ENCODE peak calls at places on chromosomes 11 and 22, in seven cellular contexts. One of them, this sample, is unnamed. For H3K4me1, the result is how much of the 10 kb centered on the place peaks cover.

GRCh38 chr11:24683578-24683977 is 186.7 kb downstream of the LUZP2 start:
- DNase-seq in hepatocyte: no peak
- DNase-seq in cardiac muscle cell: no peak
- DNase-seq in CD8-positive, alpha-beta memory T cell: no peak
- DNase-seq in aorta: no peak
- DNase-seq in lung: no peak
- DNase-seq in colonic mucosa: no peak
- DNase-seq in this sample: no peak

GRCh38 chr11:73597956-73598718 is at the start of gene FAM168A:
- DNase-seq in hepatocyte: peak
- DNase-seq in cardiac muscle cell: peak
- DNase-seq in CD8-positive, alpha-beta memory T cell: peak
- DNase-seq in aorta: peak
- DNase-seq in lung: peak
- DNase-seq in colonic mucosa: peak
- DNase-seq in this sample: peak

GRCh38 chr11:115659061-115659963 is 155.1 kb upstream of the CADM1 start:
- DNase-seq in hepatocyte: peak
- DNase-seq in cardiac muscle cell: no peak
- DNase-seq in CD8-positive, alpha-beta memory T cell: no peak
- DNase-seq in aorta: no peak
- DNase-seq in lung: no peak
- DNase-seq in colonic mucosa: no peak
- DNase-seq in this sample: no peak

GRCh38 chr11:69339041-69339733 is 45.2 kb downstream of the MYEOV start:
- DNase-seq in hepatocyte: no peak
- DNase-seq in cardiac muscle cell: no peak
- DNase-seq in CD8-positive, alpha-beta memory T cell: no peak
- DNase-seq in aorta: no peak
- DNase-seq in lung: peak
- DNase-seq in colonic mucosa: peak
- DNase-seq in this sample: no peak

GRCh38 chr11:77083553-77084245 is 16.9 kb downstream of the CAPN5 start:
- DNase-seq in hepatocyte: no peak
- DNase-seq in cardiac muscle cell: no peak
- DNase-seq in CD8-positive, alpha-beta memory T cell: no peak
- DNase-seq in aorta: peak
- DNase-seq in lung: no peak
- DNase-seq in colonic mucosa: no peak
- DNase-seq in this sample: no peak

GRCh38 chr11:44609028-44609782 is 43.7 kb downstream of the CD82 start:
- DNase-seq in hepatocyte: no peak
- DNase-seq in cardiac muscle cell: no peak
- DNase-seq in CD8-positive, alpha-beta memory T cell: peak
- DNase-seq in aorta: no peak
- DNase-seq in lung: no peak
- DNase-seq in colonic mucosa: no peak
- DNase-seq in this sample: peak

GRCh38 chr11:72719144-72719543 is 33.1 kb downstream of the ARAP1 start:
- DNase-seq in hepatocyte: no peak
- DNase-seq in cardiac muscle cell: peak
- DNase-seq in CD8-positive, alpha-beta memory T cell: no peak
- DNase-seq in aorta: no peak
- DNase-seq in lung: no peak
- DNase-seq in colonic mucosa: no peak
- DNase-seq in this sample: no peak

GRCh38 chr22:22721681-22722309 is 77.4 kb downstream of the GGTLC2 start:
- DNase-seq in hepatocyte: peak
- DNase-seq in cardiac muscle cell: peak
- DNase-seq in CD8-positive, alpha-beta memory T cell: no peak
- DNase-seq in aorta: no peak
- DNase-seq in lung: no peak
- DNase-seq in colonic mucosa: no peak
- DNase-seq in this sample: no peak

GRCh38 chr11:126310229-126310991 is 6.5 kb downstream of the DCPS start:
- DNase-seq in hepatocyte: peak
- DNase-seq in cardiac muscle cell: peak
- DNase-seq in CD8-positive, alpha-beta memory T cell: peak
- DNase-seq in aorta: peak
- DNase-seq in lung: peak
- DNase-seq in colonic mucosa: peak
- DNase-seq in this sample: peak

GRCh38 chr22:30636226-30637077 is 871 bp downstream of the SLC35E4 start:
- DNase-seq in hepatocyte: no peak
- DNase-seq in cardiac muscle cell: no peak
- DNase-seq in CD8-positive, alpha-beta memory T cell: peak
- DNase-seq in aorta: no peak
- DNase-seq in lung: no peak
- DNase-seq in colonic mucosa: peak
- DNase-seq in this sample: no peak

GRCh38 chr11:130071211-130071712 is 1.6 kb downstream of the APLP2 start:
- DNase-seq in hepatocyte: no peak
- DNase-seq in cardiac muscle cell: peak
- DNase-seq in CD8-positive, alpha-beta memory T cell: no peak
- DNase-seq in aorta: no peak
- DNase-seq in lung: no peak
- DNase-seq in colonic mucosa: no peak
- DNase-seq in this sample: no peak

GRCh38 chr11:1877211-1878133 is 14.2 kb downstream of the PRR33 start:
- DNase-seq in hepatocyte: peak
- DNase-seq in cardiac muscle cell: peak
- DNase-seq in CD8-positive, alpha-beta memory T cell: no peak
- DNase-seq in aorta: peak
- DNase-seq in lung: no peak
- DNase-seq in colonic mucosa: peak
- DNase-seq in this sample: no peak

GRCh38 chr11:29842061-29842460 is 174.8 kb downstream of the KCNA4 start:
- DNase-seq in hepatocyte: no peak
- DNase-seq in cardiac muscle cell: no peak
- DNase-seq in CD8-positive, alpha-beta memory T cell: no peak
- DNase-seq in aorta: no peak
- DNase-seq in lung: no peak
- DNase-seq in colonic mucosa: no peak
- DNase-seq in this sample: no peak

GRCh38 chr11:27716850-27717249 is 16.6 kb upstream of the BDNF start:
- DNase-seq in hepatocyte: no peak
- DNase-seq in cardiac muscle cell: peak
- DNase-seq in CD8-positive, alpha-beta memory T cell: no peak
- DNase-seq in aorta: no peak
- DNase-seq in lung: no peak
- DNase-seq in colonic mucosa: no peak
- DNase-seq in this sample: no peak

GRCh38 chr22:49011379-49011768 is 816.3 kb downstream of the BRD1 start:
- DNase-seq in hepatocyte: no peak
- DNase-seq in cardiac muscle cell: no peak
- DNase-seq in CD8-positive, alpha-beta memory T cell: no peak
- DNase-seq in aorta: peak
- DNase-seq in lung: no peak
- DNase-seq in colonic mucosa: peak
- DNase-seq in this sample: no peak

GRCh38 chr11:35330924-35331323 is 88.4 kb downstream of the SLC1A2 start:
- DNase-seq in hepatocyte: no peak
- DNase-seq in cardiac muscle cell: no peak
- DNase-seq in CD8-positive, alpha-beta memory T cell: peak
- DNase-seq in aorta: no peak
- DNase-seq in lung: no peak
- DNase-seq in colonic mucosa: no peak
- DNase-seq in this sample: peak

GRCh38 chr22:34319346-34319745 is 399.1 kb upstream of the LARGE1 start:
- DNase-seq in hepatocyte: no peak
- DNase-seq in cardiac muscle cell: no peak
- DNase-seq in CD8-positive, alpha-beta memory T cell: no peak
- DNase-seq in aorta: no peak
- DNase-seq in lung: no peak
- DNase-seq in colonic mucosa: no peak
- DNase-seq in this sample: no peak

GRCh38 chr11:110031171-110031570 is 62.0 kb upstream of the ZC3H12C start:
- DNase-seq in hepatocyte: no peak
- DNase-seq in cardiac muscle cell: no peak
- DNase-seq in CD8-positive, alpha-beta memory T cell: no peak
- DNase-seq in aorta: no peak
- DNase-seq in lung: no peak
- DNase-seq in colonic mucosa: no peak
- DNase-seq in this sample: no peak

GRCh38 chr22:27347951-27348350 is 453.6 kb downstream of the MN1 start:
- DNase-seq in hepatocyte: no peak
- DNase-seq in cardiac muscle cell: no peak
- DNase-seq in CD8-positive, alpha-beta memory T cell: no peak
- DNase-seq in aorta: no peak
- DNase-seq in lung: no peak
- DNase-seq in colonic mucosa: no peak
- DNase-seq in this sample: no peak

DNA sequence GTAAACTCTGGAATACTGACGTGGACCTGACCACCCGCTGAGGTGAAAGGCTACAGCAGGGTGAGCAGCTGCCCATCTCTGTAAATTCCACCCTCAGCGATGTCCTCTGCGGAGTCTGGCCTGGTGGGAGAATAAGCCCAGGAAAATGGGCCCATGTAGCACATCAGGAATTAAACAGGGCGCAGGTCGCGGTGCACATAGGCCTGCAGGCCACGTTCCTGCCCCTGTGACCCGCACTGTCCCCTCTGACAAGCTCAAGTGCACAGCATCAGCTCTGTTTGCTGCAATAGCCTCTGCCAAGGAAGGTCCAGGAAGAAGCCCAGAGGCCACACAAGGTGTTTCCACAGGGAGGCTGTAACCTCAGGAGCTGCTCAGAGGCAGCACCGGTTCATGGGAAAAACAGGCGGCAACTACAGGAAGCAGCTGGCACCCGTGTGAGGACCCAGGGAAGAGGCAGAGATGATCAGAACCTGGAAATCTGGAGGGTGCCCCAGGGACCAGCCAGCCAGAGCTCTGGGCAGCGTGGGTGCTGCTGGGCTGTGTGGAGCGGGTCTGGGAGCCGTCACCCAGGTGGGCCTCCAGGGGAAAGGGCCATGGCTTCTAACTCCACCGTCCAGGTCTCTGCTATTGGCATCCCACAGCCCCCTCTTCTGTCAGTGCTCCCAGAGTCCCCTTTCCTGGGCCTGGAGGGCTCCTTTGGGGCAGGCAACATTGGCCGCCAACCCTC is 808 bp upstream of the IFITM2 start:
- DNase-seq in hepatocyte: no peak
- DNase-seq in cardiac muscle cell: no peak
- DNase-seq in CD8-positive, alpha-beta memory T cell: no peak
- DNase-seq in aorta: no peak
- DNase-seq in lung: no peak
- DNase-seq in colonic mucosa: no peak
- DNase-seq in this sample: no peak
- H3K4me3 ChIP-seq in hepatocyte: no peak
- H3K4me3 ChIP-seq in cardiac muscle cell: no peak
- H3K4me3 ChIP-seq in CD8-positive, alpha-beta memory T cell: no peak
- H3K4me3 ChIP-seq in aorta: no peak
- H3K4me3 ChIP-seq in lung: no peak
- H3K4me3 ChIP-seq in colonic mucosa: no peak
- H3K4me3 ChIP-seq in this sample: no peak

GRCh38 chr22:20395181-20395896 is 1.4 kb downstream of the ZNF74 start:
- DNase-seq in hepatocyte: no peak
- DNase-seq in cardiac muscle cell: no peak
- DNase-seq in CD8-positive, alpha-beta memory T cell: no peak
- DNase-seq in aorta: peak
- DNase-seq in lung: no peak
- DNase-seq in colonic mucosa: no peak
- DNase-seq in this sample: no peak
- H3K27ac ChIP-seq in hepatocyte: no peak
- H3K27ac ChIP-seq in cardiac muscle cell: no peak
- H3K27ac ChIP-seq in CD8-positive, alpha-beta memory T cell: no peak
- H3K27ac ChIP-seq in aorta: no peak
- H3K27ac ChIP-seq in lung: no peak
- H3K27ac ChIP-seq in colonic mucosa: no peak
- H3K27ac ChIP-seq in this sample: no peak

GRCh38 chr22:47401592-47401898 is 639.1 kb downstream of the TBC1D22A start:
- DNase-seq in hepatocyte: no peak
- DNase-seq in cardiac muscle cell: no peak
- DNase-seq in CD8-positive, alpha-beta memory T cell: no peak
- DNase-seq in aorta: peak
- DNase-seq in lung: no peak
- DNase-seq in colonic mucosa: no peak
- DNase-seq in this sample: no peak
- H3K4me1 ChIP-seq in hepatocyte: under half
- H3K4me1 ChIP-seq in cardiac muscle cell: under half
- H3K4me1 ChIP-seq in CD8-positive, alpha-beta memory T cell: under half
- H3K4me1 ChIP-seq in aorta: under half
- H3K4me1 ChIP-seq in lung: under half
- H3K4me1 ChIP-seq in colonic mucosa: under half
- H3K4me1 ChIP-seq in this sample: under half

GRCh38 chr22:28884754-28885375 is 1.5 kb downstream of the ZNRF3 start:
- DNase-seq in hepatocyte: no peak
- DNase-seq in cardiac muscle cell: no peak
- DNase-seq in CD8-positive, alpha-beta memory T cell: no peak
- DNase-seq in aorta: no peak
- DNase-seq in lung: no peak
- DNase-seq in colonic mucosa: peak
- DNase-seq in this sample: no peak

GRCh38 chr22:28882545-28882877 is 861 bp upstream of the ZNRF3 start:
- DNase-seq in hepatocyte: peak
- DNase-seq in cardiac muscle cell: peak
- DNase-seq in CD8-positive, alpha-beta memory T cell: no peak
- DNase-seq in aorta: peak
- DNase-seq in lung: no peak
- DNase-seq in colonic mucosa: no peak
- DNase-seq in this sample: no peak

GRCh38 chr22:28883657-28883916 is 215 bp downstream of the ZNRF3 start:
- DNase-seq in hepatocyte: no peak
- DNase-seq in cardiac muscle cell: no peak
- DNase-seq in CD8-positive, alpha-beta memory T cell: no peak
- DNase-seq in aorta: no peak
- DNase-seq in lung: no peak
- DNase-seq in colonic mucosa: no peak
- DNase-seq in this sample: no peak

GRCh38 chr22:28883917-28884753 is 763 bp downstream of the ZNRF3 start:
- DNase-seq in hepatocyte: peak
- DNase-seq in cardiac muscle cell: peak
- DNase-seq in CD8-positive, alpha-beta memory T cell: peak
- DNase-seq in aorta: peak
- DNase-seq in lung: no peak
- DNase-seq in colonic mucosa: peak
- DNase-seq in this sample: peak

GRCh38 chr22:28882878-28883656 is at the start of gene ZNRF3:
- DNase-seq in hepatocyte: peak
- DNase-seq in cardiac muscle cell: peak
- DNase-seq in CD8-positive, alpha-beta memory T cell: peak
- DNase-seq in aorta: peak
- DNase-seq in lung: peak
- DNase-seq in colonic mucosa: peak
- DNase-seq in this sample: peak
- H3K4me3 ChIP-seq in hepatocyte: peak
- H3K4me3 ChIP-seq in cardiac muscle cell: peak
- H3K4me3 ChIP-seq in CD8-positive, alpha-beta memory T cell: peak
- H3K4me3 ChIP-seq in aorta: peak
- H3K4me3 ChIP-seq in lung: peak
- H3K4me3 ChIP-seq in colonic mucosa: peak
- H3K4me3 ChIP-seq in this sample: peak

GRCh38 chr11:19242184-19242932 is 1.6 kb upstream of the E2F8 start:
- DNase-seq in hepatocyte: peak
- DNase-seq in cardiac muscle cell: no peak
- DNase-seq in CD8-positive, alpha-beta memory T cell: no peak
- DNase-seq in aorta: no peak
- DNase-seq in lung: no peak
- DNase-seq in colonic mucosa: peak
- DNase-seq in this sample: no peak
- H3K27ac ChIP-seq in hepatocyte: no peak
- H3K27ac ChIP-seq in cardiac muscle cell: no peak
- H3K27ac ChIP-seq in CD8-positive, alpha-beta memory T cell: no peak
- H3K27ac ChIP-seq in aorta: no peak
- H3K27ac ChIP-seq in lung: no peak
- H3K27ac ChIP-seq in colonic mucosa: no peak
- H3K27ac ChIP-seq in this sample: no peak

GRCh38 chr11:64880240-64881001 is 2.0 kb upstream of the EHD1 start:
- DNase-seq in hepatocyte: no peak
- DNase-seq in cardiac muscle cell: no peak
- DNase-seq in CD8-positive, alpha-beta memory T cell: no peak
- DNase-seq in aorta: peak
- DNase-seq in lung: no peak
- DNase-seq in colonic mucosa: no peak
- DNase-seq in this sample: no peak
- H3K4me1 ChIP-seq in hepatocyte: under half
- H3K4me1 ChIP-seq in cardiac muscle cell: under half
- H3K4me1 ChIP-seq in CD8-positive, alpha-beta memory T cell: under half
- H3K4me1 ChIP-seq in aorta: under half
- H3K4me1 ChIP-seq in lung: under half
- H3K4me1 ChIP-seq in colonic mucosa: under half
- H3K4me1 ChIP-seq in this sample: under half

This sample was measured in effector memory CD4-positive, alpha-beta T cell.